ENCODE peak calls at places on chromosomes 2 and 18, in six cellular contexts. D, X, I, G, P and T are unnamed samples. For H3K27me3, the result is how much of the 10 kb centered on the place peaks cover.

GRCh38 chr2:120322329-120322728 is 23.6 kb upstream of the INHBB start:
- DNase-seq in I (no peak), D (no peak), P (no peak), G (no peak), X (no peak), T (no peak)

GRCh38 chr2:163347982-163348842 is 387.6 kb downstream of the FIGN start:
- DNase-seq in G (peak), P (no peak), D (no peak), I (peak), X (peak), T (peak)

GRCh38 chr2:237307495-237307894 is 106.5 kb downstream of the COL6A3 start:
- DNase-seq in X (no peak), P (no peak), D (no peak), G (no peak), I (no peak), T (no peak)

GRCh38 chr2:235003096-235003775 is 51.4 kb downstream of the SH3BP4 start:
- DNase-seq in G (no peak), D (no peak), X (no peak), I (no peak), P (no peak), T (peak)

GRCh38 chr2:215528555-215528954 is 92.7 kb upstream of the FN1 start:
- DNase-seq in G (no peak), I (no peak), P (no peak), D (no peak), X (no peak), T (no peak)

GRCh38 chr2:43841949-43842865 is 3.4 kb downstream of the ABCG8 start:
- DNase-seq in X (no peak), D (no peak), G (no peak), I (no peak), P (peak), T (no peak)

GRCh38 chr2:231671617-231672350 is 36.5 kb upstream of the PTMA start:
- DNase-seq in X (peak), G (peak), I (no peak), D (no peak), P (no peak), T (no peak)

GRCh38 chr2:126736133-126736874 is 80.3 kb downstream of the GYPC start:
- DNase-seq in X (no peak), D (no peak), I (no peak), G (no peak), P (no peak), T (no peak)

GRCh38 chr2:63723709-63724108 is 118.0 kb upstream of the UGP2 start:
- DNase-seq in P (no peak), X (no peak), I (no peak), G (no peak), D (no peak), T (no peak)

GRCh38 chr2:36734304-36734703 is 37.8 kb downstream of the VIT start:
- DNase-seq in I (no peak), P (no peak), X (no peak), D (no peak), G (no peak), T (no peak)

GRCh38 chr2:111169924-111170323 is 49.2 kb downstream of the BCL2L11 start:
- DNase-seq in X (no peak), I (no peak), G (no peak), D (no peak), P (no peak), T (no peak)

GRCh38 chr2:74379851-74380789 is at the start of gene DCTN1:
- DNase-seq in G (peak), I (peak), D (peak), X (peak), P (peak), T (peak)

GRCh38 chr2:237156131-237156856 is 70.6 kb downstream of the COPS8 start:
- DNase-seq in I (peak), X (no peak), D (peak), P (no peak), G (peak), T (peak)

GRCh38 chr2:148816176-148816575 is 58.9 kb upstream of the KIF5C start:
- DNase-seq in D (no peak), P (no peak), X (no peak), G (no peak), I (no peak), T (no peak)

GRCh38 chr2:134173338-134174016 is 80.4 kb upstream of the MGAT5 start:
- DNase-seq in G (no peak), D (no peak), I (no peak), P (no peak), X (peak), T (no peak)

GRCh38 chr2:98912221-98912851 is 23.7 kb downstream of the CRACDL start:
- DNase-seq in I (no peak), D (peak), P (no peak), G (peak), X (peak), T (peak)

GRCh38 chr2:112623913-112624777 is 21.6 kb upstream of the SLC20A1 start:
- DNase-seq in G (no peak), X (peak), I (no peak), D (no peak), P (peak), T (peak)

GRCh38 chr2:219460424-219460926 is 25.8 kb downstream of the SPEG start:
- DNase-seq in G (peak), I (no peak), X (no peak), D (peak), P (peak), T (peak)

GRCh38 chr2:26245231-26245732 is 543 bp downstream of the HADHB start:
- DNase-seq in G (no peak), P (peak), I (peak), D (peak), X (peak), T (peak)

GRCh38 chr2:51710222-51710621 is 678.3 kb upstream of the NRXN1 start:
- DNase-seq in P (peak), G (no peak), D (peak), I (no peak), X (no peak), T (no peak)

GRCh38 chr18:9106800-9107574 is 4.5 kb downstream of the NDUFV2 start:
- DNase-seq in I (no peak), D (no peak), X (no peak), G (no peak), P (no peak), T (no peak)

GRCh38 chr2:69083126-69083733 is 70.3 kb downstream of the ANTXR1 start:
- DNase-seq in G (no peak), D (no peak), X (no peak), P (no peak), I (no peak), T (no peak)

GRCh38 chr2:77954931-77955330 is 432.8 kb upstream of the LRRTM4 start:
- DNase-seq in P (peak), I (no peak), X (no peak), D (peak), G (no peak), T (no peak)

GRCh38 chr2:25029183-25029554 is 12.7 kb upstream of the EFR3B start:
- DNase-seq in D (no peak), G (no peak), I (no peak), X (no peak), P (no peak), T (no peak)

GRCh38 chr2:208792766-208793165 is 386.2 kb downstream of the PTH2R start:
- DNase-seq in I (no peak), G (no peak), D (no peak), P (no peak), X (no peak), T (no peak)

GRCh38 chr2:237590272-237591020 is at the start of gene RAB17:
- DNase-seq in P (no peak), G (peak), X (peak), I (no peak), D (no peak), T (no peak)

GRCh38 chr2:137467246-137467862 is 496.9 kb upstream of the HNMT start:
- DNase-seq in P (no peak), X (no peak), D (peak), G (no peak), I (peak), T (no peak)

GRCh38 chr2:120883607-120884405 is 148.1 kb downstream of the GLI2 start:
- DNase-seq in G (no peak), P (peak), I (no peak), D (no peak), X (no peak), T (no peak)

GRCh38 chr2:197327073-197327775 is 16.6 kb upstream of the ANKRD44 start:
- DNase-seq in G (no peak), X (no peak), D (no peak), P (no peak), I (no peak), T (no peak)

GRCh38 chr2:163191372-163191771 is 352.8 kb upstream of the KCNH7 start:
- DNase-seq in G (no peak), P (no peak), X (no peak), D (peak), I (peak), T (no peak)

GRCh38 chr2:190863946-190864345 is 16.7 kb upstream of the GLS start:
- DNase-seq in D (no peak), I (no peak), X (no peak), P (no peak), G (no peak), T (no peak)

GRCh38 chr2:1373794-1374193 is 39.5 kb upstream of the TPO start:
- DNase-seq in G (no peak), X (no peak), D (no peak), I (no peak), P (no peak), T (no peak)

GRCh38 chr2:26720322-26721166 is 28.0 kb downstream of the KCNK3 start:
- DNase-seq in I (peak), X (peak), G (peak), P (no peak), D (peak), T (peak)

GRCh38 chr2:42106257-42106816 is 58.5 kb downstream of the PKDCC start:
- DNase-seq in G (no peak), P (no peak), D (no peak), I (no peak), X (no peak), T (no peak)

DNA sequence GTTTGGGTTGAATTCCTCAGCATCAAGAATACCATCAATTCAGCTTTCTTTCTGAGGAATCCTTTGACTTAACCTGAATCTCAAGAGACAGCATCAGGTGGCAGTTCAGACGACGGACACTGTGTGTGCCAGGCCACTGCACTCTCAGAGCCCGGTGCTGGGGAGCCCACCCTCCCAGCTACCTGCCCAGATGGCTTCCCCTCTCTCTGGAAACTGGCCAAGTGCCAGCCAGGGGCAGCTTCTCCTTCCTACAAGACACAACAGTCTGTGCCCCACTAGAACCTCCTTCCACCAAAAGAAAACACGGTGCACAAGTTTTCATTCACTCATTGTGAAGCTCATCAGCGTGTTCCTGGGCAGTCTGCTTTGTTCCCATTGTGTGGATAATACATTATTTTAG is 28.5 kb downstream of the MAL start:
- DNase-seq in X (no peak), G (no peak), D (no peak), P (no peak), I (no peak), T (peak)
- H3K27me3 ChIP-seq in X (under half), G (under half), D (under half), P (under half), I (under half), T (under half)

GRCh38 chr18:44741551-44741950 is 60.9 kb downstream of the SETBP1 start:
- DNase-seq in I (no peak), X (no peak), P (no peak), G (peak), D (no peak), T (no peak)
- H3K27ac ChIP-seq in I (no peak), X (peak), P (no peak), G (peak), D (peak), T (peak)

GRCh38 chr2:55419514-55420243 is at the start of gene CCDC88A:
- DNase-seq in P (peak), X (peak), G (peak), I (peak), D (peak), T (peak)
- TF ChIP-seq EP300 in P (peak), X (no peak), G (no peak), I (peak), D (peak), T (peak)

DNA sequence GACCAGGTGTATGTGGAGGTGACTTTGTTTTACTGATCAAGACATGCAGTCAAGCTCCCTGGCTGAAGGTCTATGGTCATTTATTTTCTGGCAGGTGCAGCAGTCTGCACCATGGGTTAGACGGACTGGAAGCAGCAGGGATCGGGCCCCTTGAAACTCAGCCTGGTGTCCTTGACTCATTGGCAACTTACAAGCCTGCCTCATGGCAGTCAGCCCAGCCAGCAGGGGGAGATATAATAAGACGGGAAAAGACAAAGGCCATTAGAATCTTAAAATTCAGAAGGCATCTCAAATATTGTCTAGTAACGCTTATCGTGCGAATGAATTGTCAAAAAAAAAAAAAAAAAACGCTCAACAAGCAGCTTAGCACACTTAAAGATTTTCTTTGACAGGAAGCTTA is 308.2 kb downstream of the EN1 start:
- DNase-seq in D (no peak), G (peak), P (no peak), I (peak), X (no peak), T (no peak)
- H3K27me3 ChIP-seq in D (under half), G (under half), P (under half), I (under half), X (under half), T (under half)

DNA sequence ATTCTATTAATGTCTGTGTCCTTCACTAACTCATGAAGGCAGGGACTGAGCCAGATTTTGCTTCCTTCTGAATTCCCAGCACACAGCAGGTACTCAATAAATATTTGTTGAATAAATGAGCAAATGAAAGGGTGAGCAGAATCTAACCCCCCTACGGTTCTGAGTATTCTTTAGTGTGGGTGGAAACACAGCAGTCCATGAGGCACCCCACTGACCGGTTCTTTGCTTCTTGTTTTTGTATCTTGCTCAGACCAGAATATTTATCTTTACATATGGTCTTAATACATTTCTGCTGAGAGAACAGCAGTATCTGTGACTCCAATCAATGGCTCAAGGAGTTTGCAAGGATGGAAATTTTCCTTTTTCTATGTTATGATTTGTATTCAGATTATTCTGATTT is 506.4 kb upstream of the TNP1 start:
- DNase-seq in X (no peak), D (no peak), G (no peak), P (no peak), I (no peak), T (no peak)
- H3K27ac ChIP-seq in X (no peak), D (no peak), G (no peak), P (no peak), I (no peak), T (no peak)

DNA sequence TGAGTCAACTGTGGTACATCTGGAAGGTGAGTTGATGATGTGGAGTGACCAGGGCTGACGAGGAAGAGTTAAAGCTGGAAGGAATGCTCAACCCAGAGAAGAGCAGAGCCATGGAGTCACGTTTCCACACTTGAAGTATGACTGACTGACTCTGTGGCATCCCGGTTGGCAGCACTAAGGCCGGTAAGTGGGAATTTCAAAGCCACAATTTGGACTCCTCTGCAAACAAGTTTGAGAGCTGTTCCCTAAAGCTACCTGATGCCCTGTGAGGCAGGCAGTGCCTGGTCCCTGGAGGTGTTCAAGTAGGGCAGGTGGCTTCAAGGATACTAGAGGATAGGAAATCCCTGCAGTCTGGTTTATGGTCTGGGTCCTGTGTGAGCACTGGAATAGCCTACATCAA is 69.3 kb upstream of the ITGB6 start:
- DNase-seq in I (no peak), G (no peak), P (no peak), X (no peak), D (no peak), T (no peak)
- TF ChIP-seq EP300 in I (no peak), G (no peak), P (no peak), X (no peak), D (no peak), T (no peak)